ENCODE peak calls at places on chromosomes 1 and 21, in four cellular contexts. C is dermis blood vessel endothelial cell; Z is activated naive CD4-positive, alpha-beta T cell treated with anti-CD3 and anti-CD28 coated beads, Interleukin-2, amount 50 U/mL, for 72 hours; M is T-helper 17 cell. O is an unnamed sample.

GRCh38 chr1:41802532-41803501 is 115.9 kb downstream of the HIVEP3 start:
- DNase-seq in C (no peak), Z (no peak), M (no peak), O (peak)

GRCh38 chr1:72178266-72178665 is 104.1 kb downstream of the NEGR1 start:
- DNase-seq in C (no peak), Z (no peak), M (no peak), O (no peak)

GRCh38 chr1:30111431-30111830 is 612.0 kb downstream of the MATN1 start:
- DNase-seq in C (peak), Z (peak), M (no peak), O (peak)

GRCh38 chr1:64923294-64923718 is 43.0 kb downstream of the JAK1 start:
- DNase-seq in C (no peak), Z (peak), M (no peak), O (no peak)

GRCh38 chr1:206032356-206033140 is 8.9 kb upstream of the CTSE start:
- DNase-seq in C (peak), Z (no peak), M (no peak), O (no peak)

GRCh38 chr1:119859647-119860046 is 36.7 kb downstream of the ADAM30 start:
- DNase-seq in C (peak), Z (no peak), M (no peak), O (no peak)

GRCh38 chr1:39255212-39255611 is 50.7 kb downstream of the MACF1 start:
- DNase-seq in C (no peak), Z (no peak), M (no peak), O (no peak)

GRCh38 chr1:207822124-207822601 is 70.3 kb downstream of the CD46 start:
- DNase-seq in C (no peak), Z (no peak), M (no peak), O (no peak)

GRCh38 chr1:6157528-6158174 is 22.5 kb downstream of the CHD5 start:
- DNase-seq in C (peak), Z (peak), M (no peak), O (no peak)

GRCh38 chr1:45012639-45013278 is 705 bp downstream of the UROD start:
- DNase-seq in C (peak), Z (peak), M (no peak), O (peak)

GRCh38 chr1:232519186-232519585 is 110.7 kb downstream of the SIPA1L2 start:
- DNase-seq in C (no peak), Z (no peak), M (no peak), O (peak)

GRCh38 chr1:198346178-198346577 is 189.4 kb downstream of the NEK7 start:
- DNase-seq in C (no peak), Z (no peak), M (no peak), O (no peak)

GRCh38 chr1:55519937-55520683 is 304.9 kb upstream of the USP24 start:
- DNase-seq in C (no peak), Z (no peak), M (no peak), O (no peak)

GRCh38 chr1:119075614-119076013 is 64.8 kb downstream of the WARS2 start:
- DNase-seq in C (no peak), Z (no peak), M (no peak), O (no peak)

GRCh38 chr1:109357673-109358072 is 40.0 kb downstream of the SORT1 start:
- DNase-seq in C (no peak), Z (no peak), M (no peak), O (no peak)

GRCh38 chr1:60828944-60829343 is 253.4 kb upstream of the NFIA start:
- DNase-seq in C (no peak), Z (no peak), M (no peak), O (no peak)

GRCh38 chr1:48823161-48823560 is 46.5 kb upstream of the BEND5 start:
- DNase-seq in C (no peak), Z (no peak), M (no peak), O (no peak)

GRCh38 chr1:207259391-207259790 is 62.1 kb upstream of the CD55 start:
- DNase-seq in C (peak), Z (no peak), M (no peak), O (no peak)

GRCh38 chr1:116415699-116416533 is 42.9 kb downstream of the ATP1A1 start:
- DNase-seq in C (no peak), Z (no peak), M (no peak), O (peak)

GRCh38 chr1:109306832-109307362 is at the start of gene MYBPHL:
- DNase-seq in C (no peak), Z (no peak), M (no peak), O (no peak)

GRCh38 chr21:42382915-42383314 is 12.9 kb downstream of the TMPRSS3 start:
- DNase-seq in C (no peak), Z (no peak), M (no peak), O (no peak)

GRCh38 chr1:42259059-42259738 is 75.8 kb downstream of the FOXJ3 start:
- DNase-seq in C (peak), Z (no peak), M (no peak), O (no peak)

GRCh38 chr1:17874665-17875064 is 119.5 kb downstream of the ACTL8 start:
- DNase-seq in C (no peak), Z (no peak), M (no peak), O (no peak)

GRCh38 chr1:64884261-64885040 is 81.9 kb downstream of the JAK1 start:
- DNase-seq in C (peak), Z (no peak), M (no peak), O (no peak)

GRCh38 chr21:35226960-35227741 is 178.0 kb upstream of the RUNX1 start:
- DNase-seq in C (no peak), Z (peak), M (no peak), O (no peak)

GRCh38 chr1:231407537-231408396 is 14.3 kb downstream of the EGLN1 start:
- DNase-seq in C (peak), Z (no peak), M (no peak), O (no peak)

GRCh38 chr1:27416387-27417111 is 24.1 kb downstream of the GPR3 start:
- DNase-seq in C (peak), Z (peak), M (no peak), O (no peak)

GRCh38 chr1:20153000-20153418 is 13.9 kb downstream of the PLA2G2F start:
- DNase-seq in C (no peak), Z (no peak), M (no peak), O (peak)

GRCh38 chr1:63835075-63835633 is 61.3 kb downstream of the ROR1 start:
- DNase-seq in C (no peak), Z (no peak), M (no peak), O (no peak)

O was measured in heart left ventricle.